ENCODE peak calls at places on chromosomes 1 and 21, in five cellular contexts. N is CD8-positive, alpha-beta memory T cell; A is effector memory CD4-positive, alpha-beta T cell; Z is breast epithelium; C is A549. E is an unnamed sample. For H3K4me1, the result is how much of the 10 kb centered on the place peaks cover.

GRCh38 chr1:114901739-114902255 is 47.1 kb downstream of the SYCP1 start:
- DNase-seq in N (no peak), A (no peak), Z (no peak), C (no peak), E (no peak)

GRCh38 chr21:38664821-38665220 is 140.9 kb upstream of the ETS2 start:
- DNase-seq in N (no peak), A (no peak), Z (no peak), C (no peak), E (no peak)

GRCh38 chr1:63327417-63328139 is 5.2 kb downstream of the FOXD3 start:
- DNase-seq in N (no peak), A (no peak), Z (no peak), C (peak), E (peak)

GRCh38 chr1:17861685-17862084 is 106.6 kb downstream of the ACTL8 start:
- DNase-seq in N (no peak), A (no peak), Z (no peak), C (no peak), E (no peak)

GRCh38 chr1:77282866-77283539 is 1.2 kb downstream of the AK5 start:
- DNase-seq in N (no peak), A (no peak), Z (no peak), C (no peak), E (no peak)

GRCh38 chr1:156583821-156584622 is 4.5 kb downstream of the TTC24 start:
- DNase-seq in N (peak), A (peak), Z (no peak), C (peak), E (peak)

GRCh38 chr1:154419620-154420020 is 14.5 kb downstream of the IL6R start:
- DNase-seq in N (peak), A (no peak), Z (peak), C (peak), E (peak)

GRCh38 chr1:182493063-182493462 is 43.1 kb downstream of the RGSL1 start:
- DNase-seq in N (no peak), A (no peak), Z (no peak), C (no peak), E (no peak)

GRCh38 chr1:220700591-220701179 is 10.5 kb downstream of the C1orf115 start:
- DNase-seq in N (no peak), A (no peak), Z (no peak), C (no peak), E (no peak)

GRCh38 chr1:33407750-33408436 is 23.0 kb downstream of the PHC2 start:
- DNase-seq in N (no peak), A (no peak), Z (no peak), C (no peak), E (no peak)

GRCh38 chr1:60891315-60891714 is 191.0 kb upstream of the NFIA start:
- DNase-seq in N (no peak), A (no peak), Z (no peak), C (no peak), E (no peak)

GRCh38 chr1:150234647-150235435 is 1.1 kb downstream of the ANP32E start:
- DNase-seq in N (peak), A (peak), Z (peak), C (peak), E (peak)

GRCh38 chr1:81432089-81432488 is 368.6 kb upstream of the ADGRL2 start:
- DNase-seq in N (no peak), A (no peak), Z (no peak), C (no peak), E (no peak)

GRCh38 chr1:51310871-51311613 is 19.3 kb downstream of the TTC39A start:
- DNase-seq in N (no peak), A (no peak), Z (no peak), C (no peak), E (no peak)

GRCh38 chr21:38915546-38915945 is 109.8 kb downstream of the ETS2 start:
- DNase-seq in N (no peak), A (no peak), Z (no peak), C (no peak), E (no peak)

GRCh38 chr21:31164713-31165694 is 126.7 kb upstream of the KRTAP19-8 start:
- DNase-seq in N (no peak), A (no peak), Z (no peak), C (no peak), E (no peak)

GRCh38 chr1:182383037-182383661 is 8.4 kb downstream of the GLUL start:
- DNase-seq in N (no peak), A (no peak), Z (no peak), C (no peak), E (no peak)

GRCh38 chr1:157403203-157403602 is 149.1 kb downstream of the FCRL5 start:
- DNase-seq in N (no peak), A (no peak), Z (no peak), C (peak), E (no peak)

GRCh38 chr1:175877939-175878730 is 134.7 kb upstream of the TNR start:
- DNase-seq in N (no peak), A (no peak), Z (no peak), C (no peak), E (no peak)

GRCh38 chr1:93522721-93523120 is 74.8 kb downstream of the FNBP1L start:
- DNase-seq in N (no peak), A (no peak), Z (no peak), C (no peak), E (no peak)

GRCh38 chr1:6105218-6105679 is 59.6 kb downstream of the KCNAB2 start:
- DNase-seq in N (peak), A (no peak), Z (no peak), C (no peak), E (no peak)

DNA sequence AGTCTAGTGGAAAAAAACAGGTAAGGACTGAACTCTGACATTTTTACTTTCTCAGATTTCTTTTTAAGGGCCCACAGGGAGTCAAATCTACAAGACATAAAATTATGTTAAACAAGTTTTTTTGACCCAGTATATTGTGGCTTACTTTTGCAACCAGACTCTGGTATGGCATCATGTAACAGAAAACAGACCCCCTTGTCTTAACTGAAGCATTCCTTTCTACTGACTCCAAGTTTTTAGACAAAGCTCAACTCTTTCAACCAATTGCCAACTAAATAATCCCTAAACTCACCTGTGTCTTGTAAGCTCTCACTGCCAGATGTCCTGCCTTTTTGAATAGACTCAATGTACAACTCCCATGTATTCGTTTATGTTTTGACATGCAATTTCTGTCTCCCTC is 64.3 kb downstream of the FASLG start:
- DNase-seq in N (no peak), A (no peak), Z (no peak), C (no peak), E (no peak)
- H3K4me1 ChIP-seq in N (under half), A (under half), Z (under half), C (under half), E (under half)

GRCh38 chr1:25006770-25007169 is 76.7 kb upstream of the RUNX3 start:
- DNase-seq in N (no peak), A (no peak), Z (no peak), C (no peak), E (no peak)
- H3K4me1 ChIP-seq in N (under half), A (under half), Z (under half), C (under half), E (under half)

GRCh38 chr1:165630629-165631402 is at the start of gene MGST3:
- DNase-seq in N (peak), A (peak), Z (peak), C (peak), E (peak)

GRCh38 chr1:165632491-165632890 is 1.5 kb downstream of the MGST3 start:
- DNase-seq in N (no peak), A (no peak), Z (no peak), C (no peak), E (no peak)

GRCh38 chr1:165633624-165634023 is 2.6 kb downstream of the MGST3 start:
- DNase-seq in N (no peak), A (no peak), Z (no peak), C (no peak), E (no peak)

GRCh38 chr1:165631403-165632151 is 543 bp downstream of the MGST3 start:
- DNase-seq in N (peak), A (peak), Z (peak), C (peak), E (peak)

DNA sequence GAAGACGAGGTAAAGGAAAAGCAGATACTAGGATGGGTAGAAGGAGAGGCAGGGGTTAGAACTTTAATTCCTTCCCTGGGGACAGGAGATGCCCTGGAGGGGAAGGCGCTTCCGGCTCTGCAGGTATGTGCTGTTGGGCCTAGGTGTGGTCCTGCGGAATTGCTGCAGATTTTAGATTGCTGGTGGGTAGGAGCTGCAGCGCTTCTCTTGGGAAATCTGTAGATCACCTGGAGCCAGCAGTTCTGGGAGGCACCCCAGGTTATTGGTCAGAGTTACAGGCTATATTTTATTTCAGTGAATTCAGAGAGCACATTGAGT is 1.1 kb downstream of the MGST3 start:
- DNase-seq in N (no peak), A (no peak), Z (no peak), C (no peak), E (no peak)
- H3K4me1 ChIP-seq in N (under half), A (under half), Z (under half), C (half or more), E (under half)

GRCh38 chr1:36984675-36985074 is 49.6 kb downstream of the GRIK3 start:
- DNase-seq in N (no peak), A (no peak), Z (no peak), C (no peak), E (no peak)

GRCh38 chr1:36982708-36983107 is 51.6 kb downstream of the GRIK3 start:
- DNase-seq in N (no peak), A (no peak), Z (no peak), C (no peak), E (no peak)

GRCh38 chr1:36984026-36984425 is 50.3 kb downstream of the GRIK3 start:
- DNase-seq in N (no peak), A (no peak), Z (no peak), C (no peak), E (no peak)

GRCh38 chr1:36981126-36981525 is 53.2 kb downstream of the GRIK3 start:
- DNase-seq in N (no peak), A (no peak), Z (no peak), C (no peak), E (no peak)

DNA sequence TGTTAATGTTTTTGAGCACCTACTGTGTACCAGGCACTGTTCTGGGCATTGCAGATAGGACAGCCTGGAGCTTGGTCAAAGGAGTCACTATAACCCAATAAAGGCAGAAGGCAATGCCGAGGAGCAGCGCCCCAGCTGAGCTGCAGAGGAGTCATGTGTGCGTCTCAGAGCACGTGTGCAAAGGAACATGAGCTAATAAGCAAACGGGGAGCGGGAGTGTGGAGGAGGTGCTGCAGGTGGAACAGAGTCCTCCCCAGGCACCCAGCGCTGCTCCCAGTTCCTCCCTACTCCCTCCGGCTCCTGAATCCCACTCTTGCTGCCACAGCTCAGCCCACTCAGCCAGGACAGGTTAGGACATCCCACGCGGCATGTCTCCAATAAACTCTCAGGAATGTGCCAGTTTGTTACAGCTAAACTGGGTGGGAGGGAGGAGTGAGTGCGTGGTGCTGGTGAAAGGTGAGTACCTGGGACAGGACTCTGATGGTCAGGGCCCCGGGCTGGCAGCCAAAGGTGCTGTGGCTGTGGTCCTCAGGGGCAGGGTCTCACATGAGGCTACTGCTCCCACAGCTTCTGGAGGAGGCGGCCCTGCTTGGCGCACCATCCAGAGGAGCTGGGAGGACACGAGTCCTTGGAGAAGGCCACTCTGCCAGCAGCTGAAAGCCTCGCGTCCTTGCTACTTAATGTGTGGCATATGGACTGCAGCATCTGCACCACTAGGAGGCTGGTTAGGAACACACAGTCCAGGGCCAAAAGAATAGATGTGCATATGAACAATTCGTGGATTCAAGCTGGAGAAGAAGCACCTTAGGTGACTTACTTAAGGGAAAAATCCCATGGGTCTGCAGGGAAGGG is 52.3 kb downstream of the GRIK3 start:
- DNase-seq in N (no peak), A (no peak), Z (no peak), C (no peak), E (no peak)
- H3K4me1 ChIP-seq in N (under half), A (under half), Z (under half), C (under half), E (under half)

DNA sequence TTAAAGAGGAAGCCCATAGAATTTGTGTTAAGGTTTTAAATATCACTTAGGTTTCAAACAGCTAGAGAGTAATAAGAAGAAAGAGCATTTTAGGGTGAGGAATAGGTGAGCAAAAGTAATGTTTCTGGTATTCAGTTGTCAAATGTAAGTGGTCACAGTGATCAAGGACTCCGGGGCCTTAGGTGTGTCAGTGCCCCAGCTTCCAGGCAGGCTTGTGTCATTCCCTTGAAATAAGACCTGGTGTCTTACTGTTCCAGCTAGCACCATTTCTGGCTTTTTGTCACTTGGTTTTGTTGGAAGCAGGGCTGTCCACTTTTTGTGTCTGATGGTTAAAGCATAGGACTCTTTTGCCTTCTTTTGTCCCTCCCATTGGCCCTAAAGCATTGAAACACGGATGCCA is 69.6 kb downstream of the DYRK1A start:
- DNase-seq in N (no peak), A (no peak), Z (no peak), C (no peak), E (no peak)
- H3K4me1 ChIP-seq in N (half or more), A (under half), Z (under half), C (under half), E (under half)

GRCh38 chr1:201404722-201405483 is 5.8 kb upstream of the LAD1 start:
- DNase-seq in N (no peak), A (no peak), Z (no peak), C (no peak), E (peak)
- H3K4me1 ChIP-seq in N (under half), A (under half), Z (under half), C (half or more), E (under half)

GRCh38 chr1:192627901-192628300 is 8.0 kb upstream of the RGS13 start:
- DNase-seq in N (no peak), A (no peak), Z (no peak), C (no peak), E (no peak)

GRCh38 chr1:192630521-192631287 is 5.2 kb upstream of the RGS13 start:
- DNase-seq in N (no peak), A (no peak), Z (no peak), C (no peak), E (no peak)

GRCh38 chr1:192626366-192627179 is 9.4 kb upstream of the RGS13 start:
- DNase-seq in N (no peak), A (no peak), Z (no peak), C (no peak), E (no peak)

GRCh38 chr1:192629602-192630001 is 6.3 kb upstream of the RGS13 start:
- DNase-seq in N (no peak), A (no peak), Z (no peak), C (no peak), E (no peak)

GRCh38 chr1:192628406-192629057 is 7.4 kb upstream of the RGS13 start:
- DNase-seq in N (no peak), A (no peak), Z (no peak), C (no peak), E (no peak)
- H3K4me1 ChIP-seq in N (under half), A (under half), Z (under half), C (under half), E (under half)

DNA sequence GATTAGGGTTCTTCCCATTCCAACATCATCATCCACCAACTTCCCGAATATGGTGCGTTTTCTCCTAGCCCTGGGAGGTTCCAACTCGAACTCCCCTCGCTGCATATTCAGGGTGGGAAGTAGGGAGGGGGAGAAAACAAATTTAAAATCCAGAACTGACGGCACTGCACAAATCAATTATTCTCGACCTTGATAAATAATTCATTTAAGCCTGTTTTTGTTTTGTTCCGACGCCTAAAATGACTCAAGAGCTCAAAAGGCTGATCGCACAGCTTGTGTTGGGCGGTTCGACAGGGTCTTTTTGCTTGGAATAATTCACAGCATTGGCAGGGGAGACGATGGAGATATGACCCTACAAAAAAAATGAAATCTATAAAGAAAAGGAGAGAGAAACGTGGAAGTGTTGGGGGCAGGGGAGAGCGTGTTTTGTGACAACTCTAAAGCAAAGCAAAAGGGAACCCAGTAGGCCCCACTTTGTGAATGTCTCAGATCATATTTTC is 3.1 kb upstream of the BARHL2 start:
- DNase-seq in N (no peak), A (no peak), Z (no peak), C (no peak), E (no peak)
- H3K4me1 ChIP-seq in N (under half), A (under half), Z (under half), C (under half), E (under half)

GRCh38 chr21:34980423-34981115 is 68.5 kb downstream of the RUNX1 start:
- DNase-seq in N (no peak), A (no peak), Z (no peak), C (no peak), E (no peak)

GRCh38 chr21:34981793-34982192 is 67.3 kb downstream of the RUNX1 start:
- DNase-seq in N (no peak), A (no peak), Z (no peak), C (no peak), E (no peak)

GRCh38 chr21:34984356-34984755 is 64.7 kb downstream of the RUNX1 start:
- DNase-seq in N (no peak), A (no peak), Z (no peak), C (no peak), E (no peak)

GRCh38 chr21:34986561-34987533 is 62.3 kb downstream of the RUNX1 start:
- DNase-seq in N (peak), A (peak), Z (no peak), C (no peak), E (peak)

DNA sequence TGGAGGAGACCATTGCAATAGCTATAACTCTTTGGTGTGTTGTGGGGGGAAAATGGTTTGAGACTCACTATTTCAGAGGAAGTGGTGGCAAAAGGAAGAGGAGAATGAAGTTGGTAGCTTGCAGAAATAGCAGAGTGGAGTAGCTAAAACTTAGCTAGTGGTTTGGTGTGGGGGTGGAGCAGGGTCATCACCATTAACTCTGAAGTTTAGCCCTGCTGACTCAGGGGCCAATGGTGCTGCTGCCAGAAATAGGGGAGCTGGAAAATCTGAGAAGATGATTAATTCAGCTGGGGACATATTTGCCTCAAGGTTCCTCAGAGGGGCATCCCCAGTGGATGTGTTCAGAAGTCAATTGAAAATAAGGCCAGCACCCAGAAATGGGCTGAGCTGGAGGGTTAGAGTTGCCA is 65.4 kb downstream of the RUNX1 start:
- DNase-seq in N (peak), A (peak), Z (no peak), C (no peak), E (no peak)
- H3K4me1 ChIP-seq in N (half or more), A (half or more), Z (under half), C (under half), E (under half)